ENCODE peak calls at places on chromosomes 1 and 21, in four cellular contexts. E, A, O and J are unnamed samples.

GRCh38 chr21:22421416-22422190 is 1423.4 kb downstream of the NCAM2 start:
- DNase-seq in E (no peak), A (no peak), O (no peak), J (no peak)

GRCh38 chr1:176692431-176692830 is 229.5 kb downstream of the PAPPA2 start:
- DNase-seq in E (no peak), A (no peak), O (no peak), J (no peak)

GRCh38 chr1:201176931-201177330 is 13.7 kb upstream of the IGFN1 start:
- DNase-seq in E (peak; percentile 99), A (no peak), O (no peak), J (peak; percentile 77)

GRCh38 chr1:29633784-29634183 is 397.5 kb downstream of the PTPRU start:
- DNase-seq in E (no peak), A (no peak), O (no peak), J (no peak)

GRCh38 chr1:64915381-64916274 is 50.7 kb downstream of the JAK1 start:
- DNase-seq in E (peak; percentile 95), A (peak; percentile 63), O (no peak), J (peak; percentile 85)

GRCh38 chr1:247574664-247575063 is 13.5 kb upstream of the OR2G2 start:
- DNase-seq in E (peak; percentile 65), A (no peak), O (no peak), J (no peak)

GRCh38 chr21:42578034-42578433 is 64.4 kb downstream of the SLC37A1 start:
- DNase-seq in E (no peak), A (no peak), O (no peak), J (no peak)

GRCh38 chr1:198699167-198700015 is 60.6 kb downstream of the PTPRC start:
- DNase-seq in E (peak; percentile 73), A (peak; percentile 25), O (no peak), J (peak; percentile 64)

GRCh38 chr1:224340711-224341384 is 10.9 kb upstream of the NVL start:
- DNase-seq in E (peak; percentile 36), A (no peak), O (no peak), J (no peak)

GRCh38 chr1:3420218-3420951 is 34.1 kb upstream of the ARHGEF16 start:
- DNase-seq in E (no peak), A (no peak), O (no peak), J (no peak)

GRCh38 chr21:31943586-31943985 is 70.8 kb downstream of the HUNK start:
- DNase-seq in E (no peak), A (no peak), O (no peak), J (no peak)

GRCh38 chr1:147292635-147293251 is 50.3 kb downstream of the CHD1L start:
- DNase-seq in E (peak; percentile 81), A (peak; percentile 98), O (no peak), J (peak; percentile 82)

GRCh38 chr1:147287133-147287865 is 44.8 kb downstream of the CHD1L start:
- DNase-seq in E (peak; percentile 37), A (peak; percentile 46), O (no peak), J (no peak)

DNA sequence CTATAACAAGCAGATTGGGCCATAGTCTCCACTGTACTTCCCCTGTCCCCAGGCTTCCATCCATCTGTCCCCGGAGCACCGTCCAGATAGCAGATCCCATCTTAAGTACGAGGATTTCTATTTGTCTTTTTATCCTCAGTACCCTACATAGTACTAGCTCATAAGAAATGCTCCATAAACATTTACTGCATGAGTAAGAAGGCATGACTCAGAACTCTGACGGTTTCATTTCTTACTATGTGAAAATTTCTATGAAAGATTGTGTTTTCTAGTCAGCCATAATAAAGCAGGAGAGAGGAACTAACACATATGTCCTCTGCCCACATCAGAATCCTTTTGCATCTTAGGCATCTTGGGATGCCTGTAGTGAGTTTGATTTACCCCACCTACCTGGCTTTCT is 49.5 kb downstream of the CHD1L start:
- DNase-seq in E (peak; percentile 93), A (peak; percentile 88), O (no peak), J (peak; percentile 65)
- H2AFZ ChIP-seq in E (no peak overlapping the region), A (no peak overlapping the region), O (no peak overlapping the region), J (no peak overlapping the region)

DNA sequence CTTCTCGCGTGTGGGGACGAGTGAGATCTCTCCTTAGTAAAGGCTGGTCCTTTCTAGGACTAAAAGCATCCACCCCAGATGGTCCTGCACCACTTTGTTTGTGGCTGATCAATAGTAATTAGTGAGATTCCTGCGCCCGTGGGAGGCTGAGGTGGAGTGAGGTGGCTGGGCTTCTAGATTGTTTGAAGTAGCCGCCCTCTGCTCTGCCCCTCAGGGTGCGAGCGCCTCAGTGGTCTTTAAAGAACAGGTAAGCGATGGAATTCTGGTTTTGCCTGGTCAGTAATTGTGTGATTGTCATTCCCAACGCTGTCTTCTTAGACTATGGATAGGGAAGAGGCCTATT is 20.7 kb downstream of the PEX14 start:
- DNase-seq in E (no peak), A (no peak), O (no peak), J (no peak)
- H3K9ac ChIP-seq in E (no peak overlapping the region), A (peak overlapping the region; percentile 68), O (peak overlapping the region; percentile 86), J (peak overlapping the region; percentile 80)

GRCh38 chr1:147267711-147268110 is 25.2 kb downstream of the CHD1L start:
- DNase-seq in E (no peak), A (peak; percentile 54), O (no peak), J (no peak)

GRCh38 chr1:147272042-147272441 is 29.6 kb downstream of the CHD1L start:
- DNase-seq in E (no peak), A (no peak), O (no peak), J (no peak)

GRCh38 chr1:147270721-147271120 is 28.2 kb downstream of the CHD1L start:
- DNase-seq in E (peak; percentile 52), A (no peak), O (no peak), J (no peak)

GRCh38 chr1:147273409-147274307 is 31.2 kb downstream of the CHD1L start:
- DNase-seq in E (peak; percentile 92), A (peak; percentile 72), O (peak; percentile 25), J (peak; percentile 79)
- H3K4me3 ChIP-seq in E (peak overlapping the region; percentile 26), A (no peak overlapping the region), O (no peak overlapping the region), J (no peak overlapping the region)

GRCh38 chr1:44000266-44000665 is 8.9 kb downstream of the CCDC24 start:
- DNase-seq in E (no peak), A (no peak), O (no peak), J (no peak)
- H2AFZ ChIP-seq in E (no peak overlapping the region), A (no peak overlapping the region), O (no peak overlapping the region), J (no peak overlapping the region)